ENCODE peak calls at places on chromosomes 12 and 14, in seven cellular contexts. One of them, this sample, is unnamed.

GRCh38 chr14:53711205-53711604 is 245.4 kb downstream of the BMP4 start:
- DNase-seq in GDM1: no peak
- DNase-seq in activated T-helper 1 cell treated with anti-CD3 and anti-CD28 coated beads, Interleukin-2, amount 50 U/mL, for 16 hours: no peak
- DNase-seq in K562: no peak
- DNase-seq in COR-L47: no peak
- DNase-seq in stimulated activated CD4-positive, alpha-beta T cell treated with anti-CD3 and anti-CD28 coated beads, TNF-alpha, amount 100 ng/mL, for 24 hours: no peak
- DNase-seq in AG04450: no peak
- DNase-seq in this sample: no peak

GRCh38 chr14:65349100-65349499 is 63.4 kb upstream of the FUT8 start:
- DNase-seq in GDM1: no peak
- DNase-seq in activated T-helper 1 cell treated with anti-CD3 and anti-CD28 coated beads, Interleukin-2, amount 50 U/mL, for 16 hours: no peak
- DNase-seq in K562: no peak
- DNase-seq in COR-L47: no peak
- DNase-seq in stimulated activated CD4-positive, alpha-beta T cell treated with anti-CD3 and anti-CD28 coated beads, TNF-alpha, amount 100 ng/mL, for 24 hours: no peak
- DNase-seq in AG04450: no peak
- DNase-seq in this sample: no peak

GRCh38 chr12:67728296-67728666 is 79.7 kb downstream of the DYRK2 start:
- DNase-seq in GDM1: no peak
- DNase-seq in activated T-helper 1 cell treated with anti-CD3 and anti-CD28 coated beads, Interleukin-2, amount 50 U/mL, for 16 hours: no peak
- DNase-seq in K562: no peak
- DNase-seq in COR-L47: no peak
- DNase-seq in stimulated activated CD4-positive, alpha-beta T cell treated with anti-CD3 and anti-CD28 coated beads, TNF-alpha, amount 100 ng/mL, for 24 hours: no peak
- DNase-seq in AG04450: no peak
- DNase-seq in this sample: no peak

GRCh38 chr14:74401504-74402241 is 24.3 kb downstream of the SYNDIG1L start:
- DNase-seq in GDM1: no peak
- DNase-seq in activated T-helper 1 cell treated with anti-CD3 and anti-CD28 coated beads, Interleukin-2, amount 50 U/mL, for 16 hours: peak; percentile 31
- DNase-seq in K562: peak; percentile 16
- DNase-seq in COR-L47: no peak
- DNase-seq in stimulated activated CD4-positive, alpha-beta T cell treated with anti-CD3 and anti-CD28 coated beads, TNF-alpha, amount 100 ng/mL, for 24 hours: peak; percentile 26
- DNase-seq in AG04450: no peak
- DNase-seq in this sample: peak; percentile 8

GRCh38 chr12:119624971-119625370 is 31.4 kb downstream of the TMEM233 start:
- DNase-seq in GDM1: no peak
- DNase-seq in activated T-helper 1 cell treated with anti-CD3 and anti-CD28 coated beads, Interleukin-2, amount 50 U/mL, for 16 hours: no peak
- DNase-seq in K562: no peak
- DNase-seq in COR-L47: peak; percentile 27
- DNase-seq in stimulated activated CD4-positive, alpha-beta T cell treated with anti-CD3 and anti-CD28 coated beads, TNF-alpha, amount 100 ng/mL, for 24 hours: no peak
- DNase-seq in AG04450: no peak
- DNase-seq in this sample: no peak

GRCh38 chr12:77940566-77940965 is 109.9 kb downstream of the NAV3 start:
- DNase-seq in GDM1: no peak
- DNase-seq in activated T-helper 1 cell treated with anti-CD3 and anti-CD28 coated beads, Interleukin-2, amount 50 U/mL, for 16 hours: no peak
- DNase-seq in K562: no peak
- DNase-seq in COR-L47: no peak
- DNase-seq in stimulated activated CD4-positive, alpha-beta T cell treated with anti-CD3 and anti-CD28 coated beads, TNF-alpha, amount 100 ng/mL, for 24 hours: no peak
- DNase-seq in AG04450: no peak
- DNase-seq in this sample: no peak

GRCh38 chr12:106090586-106091411 is 48.0 kb downstream of the NUAK1 start:
- DNase-seq in GDM1: no peak
- DNase-seq in activated T-helper 1 cell treated with anti-CD3 and anti-CD28 coated beads, Interleukin-2, amount 50 U/mL, for 16 hours: no peak
- DNase-seq in K562: no peak
- DNase-seq in COR-L47: no peak
- DNase-seq in stimulated activated CD4-positive, alpha-beta T cell treated with anti-CD3 and anti-CD28 coated beads, TNF-alpha, amount 100 ng/mL, for 24 hours: no peak
- DNase-seq in AG04450: no peak
- DNase-seq in this sample: no peak

GRCh38 chr14:44803239-44803905 is 158.4 kb downstream of the KLHL28 start:
- DNase-seq in GDM1: no peak
- DNase-seq in activated T-helper 1 cell treated with anti-CD3 and anti-CD28 coated beads, Interleukin-2, amount 50 U/mL, for 16 hours: no peak
- DNase-seq in K562: peak; percentile 8
- DNase-seq in COR-L47: peak; percentile 54
- DNase-seq in stimulated activated CD4-positive, alpha-beta T cell treated with anti-CD3 and anti-CD28 coated beads, TNF-alpha, amount 100 ng/mL, for 24 hours: no peak
- DNase-seq in AG04450: no peak
- DNase-seq in this sample: peak; percentile 66

GRCh38 chr12:123923927-123924326 is 48.7 kb downstream of the CCDC92 start:
- DNase-seq in GDM1: no peak
- DNase-seq in activated T-helper 1 cell treated with anti-CD3 and anti-CD28 coated beads, Interleukin-2, amount 50 U/mL, for 16 hours: no peak
- DNase-seq in K562: no peak
- DNase-seq in COR-L47: no peak
- DNase-seq in stimulated activated CD4-positive, alpha-beta T cell treated with anti-CD3 and anti-CD28 coated beads, TNF-alpha, amount 100 ng/mL, for 24 hours: no peak
- DNase-seq in AG04450: no peak
- DNase-seq in this sample: no peak

GRCh38 chr14:53265025-53265424 is 111.9 kb upstream of the DDHD1 start:
- DNase-seq in GDM1: no peak
- DNase-seq in activated T-helper 1 cell treated with anti-CD3 and anti-CD28 coated beads, Interleukin-2, amount 50 U/mL, for 16 hours: no peak
- DNase-seq in K562: no peak
- DNase-seq in COR-L47: no peak
- DNase-seq in stimulated activated CD4-positive, alpha-beta T cell treated with anti-CD3 and anti-CD28 coated beads, TNF-alpha, amount 100 ng/mL, for 24 hours: no peak
- DNase-seq in AG04450: no peak
- DNase-seq in this sample: no peak

GRCh38 chr14:101078105-101078891 is 174.8 kb upstream of the RTL1 start:
- DNase-seq in GDM1: no peak
- DNase-seq in activated T-helper 1 cell treated with anti-CD3 and anti-CD28 coated beads, Interleukin-2, amount 50 U/mL, for 16 hours: no peak
- DNase-seq in K562: no peak
- DNase-seq in COR-L47: no peak
- DNase-seq in stimulated activated CD4-positive, alpha-beta T cell treated with anti-CD3 and anti-CD28 coated beads, TNF-alpha, amount 100 ng/mL, for 24 hours: no peak
- DNase-seq in AG04450: no peak
- DNase-seq in this sample: no peak

GRCh38 chr14:101235042-101235871 is 326.0 kb upstream of the DIO3 start:
- DNase-seq in GDM1: no peak
- DNase-seq in activated T-helper 1 cell treated with anti-CD3 and anti-CD28 coated beads, Interleukin-2, amount 50 U/mL, for 16 hours: no peak
- DNase-seq in K562: peak; percentile 71
- DNase-seq in COR-L47: peak; percentile 66
- DNase-seq in stimulated activated CD4-positive, alpha-beta T cell treated with anti-CD3 and anti-CD28 coated beads, TNF-alpha, amount 100 ng/mL, for 24 hours: no peak
- DNase-seq in AG04450: no peak
- DNase-seq in this sample: peak; percentile 29

GRCh38 chr14:60680511-60680910 is 31.2 kb upstream of the SIX1 start:
- DNase-seq in GDM1: no peak
- DNase-seq in activated T-helper 1 cell treated with anti-CD3 and anti-CD28 coated beads, Interleukin-2, amount 50 U/mL, for 16 hours: no peak
- DNase-seq in K562: no peak
- DNase-seq in COR-L47: no peak
- DNase-seq in stimulated activated CD4-positive, alpha-beta T cell treated with anti-CD3 and anti-CD28 coated beads, TNF-alpha, amount 100 ng/mL, for 24 hours: no peak
- DNase-seq in AG04450: no peak
- DNase-seq in this sample: no peak

GRCh38 chr12:12533238-12533829 is 29.3 kb downstream of the DUSP16 start:
- DNase-seq in GDM1: no peak
- DNase-seq in activated T-helper 1 cell treated with anti-CD3 and anti-CD28 coated beads, Interleukin-2, amount 50 U/mL, for 16 hours: no peak
- DNase-seq in K562: no peak
- DNase-seq in COR-L47: peak; percentile 3
- DNase-seq in stimulated activated CD4-positive, alpha-beta T cell treated with anti-CD3 and anti-CD28 coated beads, TNF-alpha, amount 100 ng/mL, for 24 hours: no peak
- DNase-seq in AG04450: no peak
- DNase-seq in this sample: no peak

GRCh38 chr14:32129124-32129523 is 52.0 kb downstream of the ARHGAP5 start:
- DNase-seq in GDM1: no peak
- DNase-seq in activated T-helper 1 cell treated with anti-CD3 and anti-CD28 coated beads, Interleukin-2, amount 50 U/mL, for 16 hours: no peak
- DNase-seq in K562: no peak
- DNase-seq in COR-L47: no peak
- DNase-seq in stimulated activated CD4-positive, alpha-beta T cell treated with anti-CD3 and anti-CD28 coated beads, TNF-alpha, amount 100 ng/mL, for 24 hours: no peak
- DNase-seq in AG04450: no peak
- DNase-seq in this sample: peak; percentile 14

GRCh38 chr12:57654042-57654441 is 21.0 kb upstream of the B4GALNT1 start:
- DNase-seq in GDM1: no peak
- DNase-seq in activated T-helper 1 cell treated with anti-CD3 and anti-CD28 coated beads, Interleukin-2, amount 50 U/mL, for 16 hours: no peak
- DNase-seq in K562: no peak
- DNase-seq in COR-L47: no peak
- DNase-seq in stimulated activated CD4-positive, alpha-beta T cell treated with anti-CD3 and anti-CD28 coated beads, TNF-alpha, amount 100 ng/mL, for 24 hours: no peak
- DNase-seq in AG04450: no peak
- DNase-seq in this sample: no peak

GRCh38 chr12:13661005-13661887 is 320.2 kb downstream of the GRIN2B start:
- DNase-seq in GDM1: no peak
- DNase-seq in activated T-helper 1 cell treated with anti-CD3 and anti-CD28 coated beads, Interleukin-2, amount 50 U/mL, for 16 hours: no peak
- DNase-seq in K562: peak; percentile 28
- DNase-seq in COR-L47: peak; percentile 6
- DNase-seq in stimulated activated CD4-positive, alpha-beta T cell treated with anti-CD3 and anti-CD28 coated beads, TNF-alpha, amount 100 ng/mL, for 24 hours: no peak
- DNase-seq in AG04450: peak; percentile 3
- DNase-seq in this sample: peak; percentile 69

GRCh38 chr14:74967618-74968017 is 12.2 kb upstream of the PGF start:
- DNase-seq in GDM1: no peak
- DNase-seq in activated T-helper 1 cell treated with anti-CD3 and anti-CD28 coated beads, Interleukin-2, amount 50 U/mL, for 16 hours: no peak
- DNase-seq in K562: no peak
- DNase-seq in COR-L47: no peak
- DNase-seq in stimulated activated CD4-positive, alpha-beta T cell treated with anti-CD3 and anti-CD28 coated beads, TNF-alpha, amount 100 ng/mL, for 24 hours: no peak
- DNase-seq in AG04450: no peak
- DNase-seq in this sample: no peak

GRCh38 chr14:96252323-96253052 is 3.5 kb upstream of the BDKRB1 start:
- DNase-seq in GDM1: no peak
- DNase-seq in activated T-helper 1 cell treated with anti-CD3 and anti-CD28 coated beads, Interleukin-2, amount 50 U/mL, for 16 hours: no peak
- DNase-seq in K562: peak; percentile 64
- DNase-seq in COR-L47: no peak
- DNase-seq in stimulated activated CD4-positive, alpha-beta T cell treated with anti-CD3 and anti-CD28 coated beads, TNF-alpha, amount 100 ng/mL, for 24 hours: no peak
- DNase-seq in AG04450: no peak
- DNase-seq in this sample: no peak

GRCh38 chr12:91332305-91332704 is 149.7 kb upstream of the DCN start:
- DNase-seq in GDM1: no peak
- DNase-seq in activated T-helper 1 cell treated with anti-CD3 and anti-CD28 coated beads, Interleukin-2, amount 50 U/mL, for 16 hours: no peak
- DNase-seq in K562: no peak
- DNase-seq in COR-L47: no peak
- DNase-seq in stimulated activated CD4-positive, alpha-beta T cell treated with anti-CD3 and anti-CD28 coated beads, TNF-alpha, amount 100 ng/mL, for 24 hours: no peak
- DNase-seq in AG04450: no peak
- DNase-seq in this sample: no peak

GRCh38 chr12:105831372-105831771 is 307.4 kb downstream of the NUAK1 start:
- DNase-seq in GDM1: no peak
- DNase-seq in activated T-helper 1 cell treated with anti-CD3 and anti-CD28 coated beads, Interleukin-2, amount 50 U/mL, for 16 hours: no peak
- DNase-seq in K562: no peak
- DNase-seq in COR-L47: no peak
- DNase-seq in stimulated activated CD4-positive, alpha-beta T cell treated with anti-CD3 and anti-CD28 coated beads, TNF-alpha, amount 100 ng/mL, for 24 hours: no peak
- DNase-seq in AG04450: no peak
- DNase-seq in this sample: no peak

GRCh38 chr14:55500219-55500701 is 59.8 kb upstream of the TBPL2 start:
- DNase-seq in GDM1: no peak
- DNase-seq in activated T-helper 1 cell treated with anti-CD3 and anti-CD28 coated beads, Interleukin-2, amount 50 U/mL, for 16 hours: no peak
- DNase-seq in K562: no peak
- DNase-seq in COR-L47: no peak
- DNase-seq in stimulated activated CD4-positive, alpha-beta T cell treated with anti-CD3 and anti-CD28 coated beads, TNF-alpha, amount 100 ng/mL, for 24 hours: no peak
- DNase-seq in AG04450: no peak
- DNase-seq in this sample: no peak

GRCh38 chr14:68300608-68301007 is 481.0 kb downstream of the RAD51B start:
- DNase-seq in GDM1: no peak
- DNase-seq in activated T-helper 1 cell treated with anti-CD3 and anti-CD28 coated beads, Interleukin-2, amount 50 U/mL, for 16 hours: no peak
- DNase-seq in K562: no peak
- DNase-seq in COR-L47: no peak
- DNase-seq in stimulated activated CD4-positive, alpha-beta T cell treated with anti-CD3 and anti-CD28 coated beads, TNF-alpha, amount 100 ng/mL, for 24 hours: no peak
- DNase-seq in AG04450: no peak
- DNase-seq in this sample: no peak

GRCh38 chr12:49195734-49196133 is 6.9 kb upstream of the TUBA1A start:
- DNase-seq in GDM1: peak; percentile 43
- DNase-seq in activated T-helper 1 cell treated with anti-CD3 and anti-CD28 coated beads, Interleukin-2, amount 50 U/mL, for 16 hours: no peak
- DNase-seq in K562: no peak
- DNase-seq in COR-L47: no peak
- DNase-seq in stimulated activated CD4-positive, alpha-beta T cell treated with anti-CD3 and anti-CD28 coated beads, TNF-alpha, amount 100 ng/mL, for 24 hours: no peak
- DNase-seq in AG04450: no peak
- DNase-seq in this sample: peak; percentile 53